ENCODE peak calls at places on chromosome 7, in nine cellular contexts. N, I, J, Y, Z, D, A, U and G are unnamed samples.
A peak's percentile ranks its signal among the peaks of the same experiment; 100 is the strongest.

GRCh38 chr7:73715648-73716317 is 3.7 kb downstream of the STX1A start:
- DNase-seq in A (no peak), D (no peak), I (no peak), N (peak; percentile 67), Z (no peak), J (no peak), U (no peak), Y (peak; percentile 90), G (peak; percentile 99)

GRCh38 chr7:75996476-75996875 is 2.1 kb upstream of the TMEM120A start:
- DNase-seq in D (no peak), J (no peak), Z (no peak), U (no peak), A (no peak), N (no peak), I (no peak), Y (no peak), G (no peak)

GRCh38 chr7:144048648-144049047 is at the start of gene OR2A5:
- DNase-seq in N (no peak), Z (no peak), U (no peak), Y (no peak), J (no peak), I (no peak), A (no peak), D (no peak), G (no peak)

GRCh38 chr7:123154231-123154860 is 45.4 kb downstream of the SLC13A1 start:
- DNase-seq in D (no peak), Z (peak; percentile 27), A (no peak), N (peak; percentile 34), J (peak; percentile 81), Y (peak; percentile 42), I (no peak), U (no peak), G (peak; percentile 77)

GRCh38 chr7:111872411-111872810 is 310.1 kb upstream of the IMMP2L start:
- DNase-seq in D (no peak), A (no peak), U (no peak), Y (no peak), N (no peak), I (no peak), J (no peak), Z (no peak), G (no peak)

GRCh38 chr7:143375298-143376034 is 5.7 kb upstream of the ZYX start:
- DNase-seq in N (no peak), A (no peak), I (peak; percentile 39), D (no peak), Z (peak; percentile 32), Y (no peak), J (no peak), U (no peak), G (peak; percentile 42)

GRCh38 chr7:114921636-114922150 is at the start of gene MDFIC:
- DNase-seq in Y (no peak), U (peak; percentile 24), D (no peak), N (no peak), J (no peak), I (peak; percentile 34), A (no peak), Z (no peak), G (no peak)

GRCh38 chr7:150903627-150904026 is 51.3 kb downstream of the AOC1 start:
- DNase-seq in D (no peak), A (no peak), U (peak; percentile 82), Z (no peak), N (no peak), Y (no peak), I (no peak), J (peak; percentile 68), G (peak; percentile 81)

GRCh38 chr7:107147464-107148214 is 21.2 kb upstream of the HBP1 start:
- DNase-seq in N (no peak), I (no peak), U (no peak), D (no peak), Y (no peak), Z (no peak), J (no peak), A (no peak), G (peak; percentile 76)

GRCh38 chr7:135879238-135879637 is 97.9 kb downstream of the MTPN start:
- DNase-seq in J (no peak), U (no peak), I (no peak), Y (no peak), Z (no peak), D (no peak), A (no peak), N (no peak), G (peak; percentile 24)

GRCh38 chr7:76262683-76263402 is 39.6 kb upstream of the HSPB1 start:
- DNase-seq in Z (no peak), N (peak; percentile 41), A (no peak), U (no peak), I (no peak), D (no peak), Y (peak; percentile 62), J (peak; percentile 62), G (peak; percentile 84)

GRCh38 chr7:114081606-114082425 is 163.0 kb upstream of the PPP1R3A start:
- DNase-seq in A (no peak), N (no peak), J (no peak), Y (no peak), D (no peak), I (no peak), Z (no peak), U (no peak), G (peak; percentile 71)

GRCh38 chr7:158343526-158343925 is 244.1 kb downstream of the PTPRN2 start:
- DNase-seq in Z (no peak), N (no peak), D (no peak), A (no peak), Y (no peak), I (no peak), U (no peak), J (no peak), G (no peak)

GRCh38 chr7:143183024-143183423 is at the start of gene TAS2R39:
- DNase-seq in U (no peak), A (no peak), Z (no peak), D (no peak), J (no peak), N (no peak), I (no peak), Y (no peak), G (no peak)

GRCh38 chr7:117324940-117325339 is 2.1 kb upstream of the WNT2 start:
- DNase-seq in Y (no peak), N (no peak), Z (no peak), D (no peak), J (no peak), U (no peak), A (no peak), I (no peak), G (no peak)

GRCh38 chr7:83276250-83276649 is 113.6 kb upstream of the PCLO start:
- DNase-seq in A (no peak), Y (no peak), J (no peak), N (no peak), Z (no peak), D (no peak), I (no peak), U (no peak), G (no peak)

GRCh38 chr7:71238541-71238940 is 106.6 kb downstream of the GALNT17 start:
- DNase-seq in D (no peak), U (no peak), I (no peak), J (no peak), A (no peak), Z (no peak), N (no peak), Y (no peak), G (no peak)

GRCh38 chr7:46033592-46033991 is 112.5 kb upstream of the IGFBP3 start:
- DNase-seq in Z (no peak), A (no peak), N (no peak), I (no peak), D (no peak), U (peak; percentile 14), J (no peak), Y (no peak), G (peak; percentile 21)

GRCh38 chr7:84549409-84549808 is 354.8 kb upstream of the SEMA3A start:
- DNase-seq in J (no peak), U (no peak), A (no peak), D (no peak), I (no peak), Y (no peak), N (no peak), Z (no peak), G (no peak)

GRCh38 chr7:5278781-5279180 is 4.0 kb upstream of the SLC29A4 start:
- DNase-seq in D (no peak), Z (no peak), U (no peak), A (no peak), Y (no peak), I (no peak), J (no peak), N (no peak), G (no peak)

GRCh38 chr7:1535695-1536094 is 5.2 kb downstream of the MAFK start:
- DNase-seq in I (no peak), N (no peak), Z (no peak), A (no peak), Y (no peak), J (no peak), D (no peak), U (peak; percentile 13), G (no peak)

GRCh38 chr7:34260282-34260681 is 354.9 kb downstream of the BMPER start:
- DNase-seq in D (no peak), Y (peak; percentile 36), Z (no peak), I (no peak), J (no peak), N (peak; percentile 8), A (no peak), U (no peak), G (peak; percentile 97)

GRCh38 chr7:97973206-97973658 is 16.8 kb downstream of the OCM2 start:
- DNase-seq in I (no peak), J (peak; percentile 71), D (no peak), A (no peak), Z (no peak), U (no peak), N (no peak), Y (no peak), G (no peak)

GRCh38 chr7:22052650-22053336 is 107.1 kb upstream of the CDCA7L start:
- DNase-seq in N (no peak), U (no peak), J (no peak), Z (no peak), I (no peak), D (no peak), Y (no peak), A (no peak), G (no peak)

GRCh38 chr7:132276252-132276651 is 300.0 kb downstream of the PLXNA4 start:
- DNase-seq in I (no peak), N (no peak), U (no peak), Y (no peak), D (no peak), J (no peak), A (no peak), Z (no peak), G (no peak)

GRCh38 chr7:106068986-106069385 is 43.1 kb downstream of the SYPL1 start:
- DNase-seq in Y (no peak), N (no peak), I (no peak), Z (no peak), A (no peak), J (no peak), D (no peak), U (no peak), G (peak; percentile 86)

GRCh38 chr7:92360387-92360786 is 86.9 kb upstream of the GATAD1 start:
- DNase-seq in J (no peak), U (no peak), N (no peak), Y (no peak), I (no peak), Z (no peak), D (no peak), A (no peak), G (peak; percentile 35)